ENCODE peak calls at places on chromosomes 1 and 21, in eight cellular contexts. E is NB4, Z is MCF 10A, A is tibial nerve, V is fibroblast of lung, P is colonic mucosa, H is heart right ventricle, C is RWPE1. N is an unnamed sample.

GRCh38 chr1:39410915-39411436 is 80.5 kb upstream of the BMP8A start:
- DNase-seq in P (peak), Z (peak), A (peak), C (peak), E (peak), V (peak), H (peak), N (peak)

GRCh38 chr1:221574529-221574928 is 167.4 kb downstream of the DUSP10 start:
- DNase-seq in C (no peak), A (no peak), E (no peak), P (no peak), V (peak), H (no peak), Z (no peak), N (no peak)

GRCh38 chr1:201480231-201481003 is 11.4 kb upstream of the PHLDA3 start:
- DNase-seq in V (peak), C (peak), H (peak), E (peak), A (peak), Z (peak), P (peak), N (peak)

GRCh38 chr1:155984341-155984740 is 6.0 kb upstream of the ARHGEF2 start:
- DNase-seq in V (no peak), C (no peak), Z (no peak), E (no peak), P (no peak), A (no peak), H (no peak), N (no peak)

GRCh38 chr1:48555271-48555670 is 83.3 kb upstream of the SPATA6 start:
- DNase-seq in E (no peak), V (no peak), A (no peak), H (no peak), C (no peak), Z (no peak), P (no peak), N (no peak)

GRCh38 chr1:161905269-161905884 is 118.3 kb downstream of the OLFML2B start:
- DNase-seq in H (no peak), C (peak), P (no peak), E (peak), V (peak), A (no peak), Z (peak), N (no peak)

GRCh38 chr1:7953850-7954609 is 7.5 kb upstream of the PARK7 start:
- DNase-seq in E (peak), H (peak), V (peak), Z (peak), C (peak), A (peak), P (peak), N (peak)

GRCh38 chr21:39705849-39706248 is 39.1 kb upstream of the IGSF5 start:
- DNase-seq in V (peak), E (no peak), C (no peak), Z (no peak), H (no peak), A (no peak), P (no peak), N (no peak)

GRCh38 chr21:31218830-31219608 is 125.0 kb downstream of the TIAM1 start:
- DNase-seq in Z (peak), P (peak), V (peak), H (peak), A (peak), E (no peak), C (peak), N (peak)

GRCh38 chr1:65946960-65947359 is 154.3 kb downstream of the PDE4B start:
- DNase-seq in C (no peak), H (no peak), V (no peak), E (no peak), Z (no peak), A (no peak), P (no peak), N (no peak)

GRCh38 chr1:214640431-214641213 is 37.6 kb downstream of the CENPF start:
- DNase-seq in A (no peak), V (no peak), H (no peak), P (no peak), Z (no peak), E (no peak), C (no peak), N (no peak)

DNA sequence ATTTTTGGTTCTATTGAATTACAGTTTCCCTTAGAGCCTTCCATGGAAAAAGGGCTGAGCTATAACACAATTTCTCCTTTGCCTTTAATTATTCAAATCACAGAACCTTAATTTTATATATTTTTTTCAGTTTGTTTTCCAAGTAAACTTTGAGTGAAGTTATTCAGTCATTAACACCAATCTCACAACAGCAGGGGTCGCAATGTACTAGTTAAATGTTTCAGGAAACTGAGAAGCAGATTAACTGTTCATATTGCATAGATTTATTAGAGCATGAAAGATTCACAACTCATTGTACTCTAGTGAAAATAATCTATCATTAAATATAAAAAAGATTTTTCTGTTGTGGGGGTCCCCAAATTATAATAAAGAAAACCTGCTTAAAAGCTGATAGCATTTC is 64.1 kb downstream of the KIFAP3 start:
- DNase-seq in P (peak), C (peak), A (peak), Z (peak), E (peak), V (peak), H (no peak), N (peak)
- TF ChIP-seq CTCF in P (peak), C (peak), A (peak), Z (peak), E (no peak), V (peak), H (peak), N (peak)

DNA sequence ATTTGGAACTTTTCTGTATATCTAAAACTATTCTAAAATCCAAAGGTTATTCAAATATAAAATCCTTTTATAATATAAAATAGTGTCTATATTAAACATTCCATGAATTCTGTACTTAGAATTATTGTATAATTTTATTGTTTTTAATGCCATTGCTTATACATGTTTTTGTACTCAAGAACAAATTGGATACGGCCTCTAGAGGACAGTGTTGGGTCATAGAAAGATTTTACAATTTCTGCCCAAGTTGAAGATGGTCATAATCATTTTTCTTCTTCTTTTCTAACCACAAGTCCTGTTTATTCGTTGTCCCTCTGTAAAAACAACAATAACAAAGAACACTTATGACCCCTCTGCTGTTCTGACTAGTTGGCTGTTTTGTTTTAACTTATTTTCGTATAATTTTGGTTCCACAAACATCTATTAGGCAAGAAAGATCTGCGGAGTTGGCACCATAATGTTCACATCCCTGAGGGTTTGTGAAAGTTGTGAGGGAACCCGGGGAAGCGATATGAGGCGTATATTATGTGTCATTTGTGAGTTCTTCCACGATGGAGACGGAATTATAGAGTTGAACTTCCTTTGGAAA is 75.7 kb upstream of the KIF26B start:
- DNase-seq in V (peak), P (no peak), E (peak), C (peak), Z (peak), A (no peak), H (no peak), N (no peak)
- TF ChIP-seq CTCF in V (peak), P (peak), E (peak), C (peak), Z (peak), A (no peak), H (peak), N (peak)

DNA sequence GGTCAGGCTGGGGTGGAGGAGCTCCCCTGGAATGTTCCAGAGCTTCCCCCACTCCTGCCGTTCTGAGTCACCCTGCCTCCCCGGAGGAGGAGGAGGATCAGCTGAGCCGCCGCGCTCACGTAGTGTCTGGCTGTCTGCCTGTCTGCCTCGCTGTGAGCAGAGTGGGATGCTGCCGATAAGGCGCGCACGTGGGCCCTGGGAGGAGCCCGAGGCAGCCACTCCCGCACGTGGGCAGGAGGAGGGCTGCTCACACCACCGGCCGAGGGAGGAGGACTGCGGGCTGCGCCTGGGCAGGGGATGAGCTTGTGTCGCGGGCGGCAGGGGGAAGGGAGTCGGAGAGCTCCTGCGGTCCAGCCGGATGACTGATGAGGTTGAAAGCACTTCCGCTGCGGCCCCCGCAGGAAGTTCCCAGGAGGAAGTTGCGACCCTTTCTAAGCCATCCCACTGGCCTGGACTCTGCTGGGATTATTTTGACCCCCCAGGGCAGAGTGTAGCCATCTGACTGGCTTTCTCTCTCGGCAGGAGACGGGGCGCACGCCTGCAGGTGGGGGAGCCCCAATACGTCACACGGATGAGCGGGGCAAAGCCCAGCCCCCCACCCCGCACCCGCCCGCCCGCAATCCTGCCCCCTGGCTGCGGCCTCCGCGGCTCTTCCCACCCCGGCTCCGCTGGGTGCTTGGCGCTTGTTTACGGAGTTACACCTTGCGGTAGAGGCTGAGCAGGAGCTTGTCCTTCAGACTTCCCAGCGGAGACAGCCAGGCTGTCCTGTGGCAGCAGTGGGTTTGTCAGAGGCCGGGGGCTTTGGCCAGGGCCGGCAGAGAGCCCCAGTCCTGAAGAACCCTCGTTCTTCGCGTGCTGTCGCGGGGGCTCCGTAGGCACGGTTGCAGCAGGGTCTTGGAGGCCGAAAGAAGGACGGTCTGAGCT is 9.8 kb downstream of the PDXK start:
- DNase-seq in V (peak), P (peak), Z (peak), C (peak), A (peak), H (peak), E (peak), N (peak)
- TF ChIP-seq CTCF in V (peak), P (no peak), Z (no peak), C (no peak), A (peak), H (peak), E (no peak), N (peak)

GRCh38 chr1:225877570-225877969 is 4.6 kb downstream of the TMEM63A start:
- DNase-seq in H (peak), C (no peak), V (peak), Z (peak), A (peak), P (peak), E (peak), N (peak)
- TF ChIP-seq CTCF in H (peak), C (peak), V (peak), Z (peak), A (no peak), P (peak), E (peak), N (peak)

GRCh38 chr21:45740088-45740440 is 96.5 kb downstream of the PCBP3 start:
- DNase-seq in H (no peak), C (no peak), E (no peak), A (no peak), V (no peak), Z (no peak), P (no peak), N (no peak)
- TF ChIP-seq CTCF in H (no peak), C (no peak), E (no peak), A (no peak), V (no peak), Z (no peak), P (no peak), N (no peak)

GRCh38 chr1:62245201-62245600 is 50.6 kb downstream of the L1TD1 start:
- DNase-seq in A (no peak), H (no peak), C (no peak), P (no peak), E (no peak), Z (peak), V (no peak), N (no peak)
- TF ChIP-seq CTCF in A (no peak), H (no peak), C (no peak), P (no peak), E (no peak), Z (no peak), V (no peak), N (no peak)

GRCh38 chr1:36385410-36386261 is at the start of gene STK40:
- DNase-seq in Z (peak), H (peak), A (peak), V (peak), C (peak), E (peak), P (peak), N (peak)
- TF ChIP-seq CTCF in Z (no peak), H (no peak), A (no peak), V (no peak), C (no peak), E (no peak), P (no peak), N (no peak)

GRCh38 chr1:46342677-46343350 is 2.2 kb downstream of the NSUN4 start:
- DNase-seq in Z (no peak), E (no peak), H (no peak), A (no peak), V (no peak), C (no peak), P (no peak), N (no peak)

GRCh38 chr1:46343351-46343695 is 2.7 kb downstream of the NSUN4 start:
- DNase-seq in Z (no peak), C (no peak), E (no peak), P (no peak), A (no peak), V (no peak), H (no peak), N (no peak)

GRCh38 chr1:46341222-46342083 is 846 bp downstream of the NSUN4 start:
- DNase-seq in P (no peak), A (no peak), Z (no peak), E (no peak), V (no peak), C (no peak), H (no peak), N (no peak)

GRCh38 chr1:46343705-46344104 is 3.1 kb downstream of the NSUN4 start:
- DNase-seq in V (no peak), C (no peak), A (no peak), P (no peak), Z (no peak), E (no peak), H (no peak), N (no peak)

DNA sequence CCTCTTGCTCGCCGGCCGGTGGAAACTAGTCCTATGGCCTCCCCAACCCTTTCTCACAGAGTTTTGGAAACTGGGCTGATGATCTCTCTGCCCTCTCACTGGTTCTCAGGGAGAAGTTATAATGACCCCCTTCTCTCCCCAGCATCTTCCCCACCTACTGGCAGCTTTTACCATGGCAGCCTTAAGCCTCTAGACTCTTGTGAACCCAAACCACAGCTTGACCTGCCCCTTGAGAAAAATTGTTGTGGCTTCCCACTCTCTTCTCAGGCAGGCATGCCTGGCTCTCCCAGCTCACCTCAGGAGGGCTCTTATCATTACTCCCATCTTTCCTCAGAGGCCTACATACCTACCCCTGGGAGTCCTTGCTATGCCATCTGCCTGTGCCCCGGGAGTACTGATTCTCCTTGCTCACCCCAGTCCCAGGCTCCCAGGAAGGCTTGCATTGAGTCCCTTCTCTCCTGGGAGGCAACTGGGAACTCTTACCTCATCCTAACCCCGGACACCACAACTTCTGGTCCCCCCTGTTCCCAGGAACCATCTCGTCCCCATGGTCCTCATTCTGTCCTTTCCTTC is 1.6 kb downstream of the NSUN4 start:
- DNase-seq in Z (no peak), H (no peak), V (peak), E (peak), C (no peak), P (no peak), A (no peak), N (no peak)
- TF ChIP-seq CTCF in Z (peak), H (no peak), V (peak), E (peak), C (no peak), P (no peak), A (peak), N (no peak)

GRCh38 chr21:20661745-20662470 is 336.3 kb upstream of the NCAM2 start:
- DNase-seq in A (no peak), Z (no peak), P (no peak), H (no peak), C (no peak), E (no peak), V (no peak), N (no peak)

GRCh38 chr21:20661221-20661620 is 337.0 kb upstream of the NCAM2 start:
- DNase-seq in V (no peak), A (no peak), H (no peak), P (no peak), Z (no peak), C (no peak), E (no peak), N (no peak)

DNA sequence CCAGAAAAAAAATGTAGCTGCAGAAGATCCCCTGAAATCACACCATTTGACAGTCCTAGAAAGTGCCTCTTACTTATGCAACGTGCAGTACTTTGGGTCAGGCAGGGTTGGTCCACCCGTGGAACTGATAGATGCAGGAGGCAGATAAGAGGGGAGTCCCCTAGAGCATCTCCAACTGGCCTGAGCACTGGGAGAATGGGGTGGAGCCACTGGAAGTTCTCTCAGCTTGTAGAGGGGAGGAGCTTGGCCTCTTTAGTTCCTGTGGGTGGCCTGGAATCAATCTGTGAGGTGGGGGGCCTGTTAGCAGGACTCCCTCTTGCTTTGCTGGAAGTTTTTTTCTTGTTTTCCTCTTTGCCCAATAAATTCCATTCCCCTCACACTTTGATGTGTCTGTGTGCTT is 335.7 kb upstream of the NCAM2 start:
- DNase-seq in H (no peak), P (no peak), E (no peak), Z (no peak), A (no peak), C (no peak), V (no peak), N (no peak)
- TF ChIP-seq CTCF in H (no peak), P (no peak), E (no peak), Z (no peak), A (no peak), C (no peak), V (no peak), N (no peak)

DNA sequence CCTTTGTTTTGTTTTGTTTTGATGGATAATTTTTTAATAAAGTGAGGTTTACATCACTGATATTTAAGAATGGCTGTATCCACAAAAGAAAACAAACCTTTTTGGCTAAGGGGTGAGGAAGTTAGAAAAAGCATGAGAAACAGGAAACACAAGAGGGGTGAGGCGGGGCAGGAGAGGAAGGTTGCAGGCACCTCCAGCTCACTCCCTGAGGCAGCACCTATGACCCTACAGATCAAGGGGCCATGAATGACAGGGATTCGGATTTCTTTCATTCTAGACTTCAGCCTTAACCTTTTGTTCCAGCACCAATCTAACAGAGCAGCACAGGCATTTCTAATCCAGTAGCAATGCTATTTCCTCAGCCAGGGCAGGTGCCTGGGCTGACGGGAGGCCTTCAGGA is 4.4 kb downstream of the CLCA4 start:
- DNase-seq in H (no peak), A (no peak), P (no peak), Z (no peak), V (no peak), E (no peak), C (no peak), N (no peak)
- TF ChIP-seq CTCF in H (no peak), A (no peak), P (no peak), Z (no peak), V (no peak), E (no peak), C (no peak), N (no peak)

N was measured in tibial artery.